ENCODE peak calls at places on chromosomes 4 and X, in ten cellular contexts. W is stimulated activated CD8-positive, alpha-beta memory T cell treated with anti-CD3 and anti-CD28 coated beads, Interleukin-7, amount 100 ng/mL, for 24 hours; X is activated gamma-delta T cell treated with Interleukin-2 at 50 U/mL for 16 hours; I is ACHN; F is IMR-90; S is neural progenitor cell; G is dermis microvascular lymphatic vessel endothelial cell; M is endothelial cell of umbilical vein; Z is iris pigment epithelial cell; R is Caki2. K is an unnamed sample.

GRCh38 chr4:128793859-128794667 is 15.4 kb upstream of the JADE1 start:
- DNase-seq in G (no peak), M (no peak), F (peak), I (no peak), Z (peak), X (no peak), R (no peak), S (no peak), W (no peak), K (no peak)

GRCh38 chrX:48956728-48957414 is 536 bp downstream of the OTUD5 start:
- DNase-seq in R (no peak), W (no peak), Z (peak), X (peak), I (no peak), F (no peak), M (peak), G (no peak), S (peak), K (no peak)

GRCh38 chr4:10640535-10641159 is 43.9 kb downstream of the CLNK start:
- DNase-seq in F (no peak), W (no peak), R (no peak), M (no peak), S (no peak), Z (no peak), X (no peak), G (no peak), I (no peak), K (no peak)

GRCh38 chrX:111504941-111505340 is 6.5 kb upstream of the SERTM2 start:
- DNase-seq in Z (no peak), R (no peak), M (no peak), G (no peak), X (no peak), W (no peak), S (no peak), F (no peak), I (no peak), K (no peak)

GRCh38 chr4:118773082-118773792 is 62.7 kb downstream of the SEC24D start:
- DNase-seq in M (peak), R (no peak), X (no peak), F (no peak), S (no peak), I (no peak), Z (no peak), W (no peak), G (no peak), K (no peak)

GRCh38 chrX:40504801-40505605 is 75.8 kb upstream of the ATP6AP2 start:
- DNase-seq in R (peak), G (no peak), F (peak), S (no peak), M (no peak), X (no peak), I (peak), Z (peak), W (no peak), K (no peak)

GRCh38 chrX:16188687-16189086 is 21.4 kb downstream of the MAGEB17 start:
- DNase-seq in X (no peak), F (peak), M (peak), R (no peak), S (no peak), Z (peak), I (no peak), W (no peak), G (no peak), K (no peak)

GRCh38 chr4:100124715-100125114 is 65.6 kb downstream of the DDIT4L start:
- DNase-seq in I (no peak), Z (no peak), W (no peak), R (no peak), S (no peak), G (no peak), M (no peak), F (no peak), X (no peak), K (no peak)

GRCh38 chr4:17232575-17233253 is 279.2 kb downstream of the QDPR start:
- DNase-seq in I (no peak), X (no peak), F (peak), S (no peak), G (peak), R (no peak), W (no peak), Z (peak), M (peak), K (no peak)

GRCh38 chr4:169626328-169627282 is 6.2 kb downstream of the CLCN3 start:
- DNase-seq in R (no peak), I (no peak), X (no peak), Z (no peak), F (no peak), W (no peak), G (no peak), M (no peak), S (no peak), K (no peak)

GRCh38 chr4:132809298-132810032 is 339.6 kb upstream of the PCDH10 start:
- DNase-seq in R (no peak), W (no peak), S (peak), I (no peak), X (no peak), Z (no peak), F (no peak), M (no peak), G (no peak), K (no peak)

GRCh38 chr4:159298502-159298901 is 195.6 kb downstream of the RAPGEF2 start:
- DNase-seq in Z (peak), R (peak), M (peak), G (no peak), F (peak), X (no peak), W (no peak), S (no peak), I (peak), K (no peak)

GRCh38 chr4:77082886-77083608 is 7.3 kb upstream of the CCNI start:
- DNase-seq in R (no peak), S (no peak), Z (no peak), W (no peak), F (no peak), M (no peak), I (no peak), X (no peak), G (no peak), K (no peak)

GRCh38 chr4:110020681-110021443 is 108.2 kb downstream of the EGF start:
- DNase-seq in G (no peak), M (no peak), X (no peak), I (no peak), W (no peak), S (no peak), R (no peak), F (no peak), Z (no peak), K (no peak)

GRCh38 chrX:15128838-15129237 is 141.0 kb downstream of the ASB9 start:
- DNase-seq in Z (no peak), S (no peak), G (no peak), I (no peak), X (no peak), M (no peak), F (no peak), R (no peak), W (no peak), K (no peak)